ENCODE peak calls at places on chromosomes 2 and 18, in six cellular contexts. One of them, this sample, is unnamed.

GRCh38 chr2:106095478-106096392 is 98.4 kb downstream of the UXS1 start:
- DNase-seq in HepG2: no peak
- DNase-seq in H1: no peak
- DNase-seq in GM12892: no peak
- DNase-seq in K562: no peak
- DNase-seq in GM12878: no peak
- DNase-seq in this sample: no peak

GRCh38 chr18:74063552-74063951 is 84.1 kb downstream of the FBXO15 start:
- DNase-seq in GM12892: no peak
- DNase-seq in H1: no peak
- DNase-seq in GM12878: no peak
- DNase-seq in K562: no peak
- DNase-seq in HepG2: no peak
- DNase-seq in this sample: no peak

GRCh38 chr18:28961669-28962228 is 784.8 kb upstream of the CDH2 start:
- DNase-seq in K562: peak
- DNase-seq in HepG2: peak
- DNase-seq in H1: peak
- DNase-seq in GM12892: no peak
- DNase-seq in GM12878: no peak
- DNase-seq in this sample: peak

GRCh38 chr2:75153221-75153620 is 46.1 kb downstream of the TACR1 start:
- DNase-seq in GM12892: no peak
- DNase-seq in H1: no peak
- DNase-seq in GM12878: no peak
- DNase-seq in HepG2: peak
- DNase-seq in K562: no peak
- DNase-seq in this sample: no peak

GRCh38 chr18:61823595-61823994 is 69.2 kb downstream of the RNF152 start:
- DNase-seq in GM12892: no peak
- DNase-seq in H1: no peak
- DNase-seq in GM12878: no peak
- DNase-seq in HepG2: no peak
- DNase-seq in K562: no peak
- DNase-seq in this sample: no peak

GRCh38 chr2:8332646-8333045 is 349.2 kb upstream of the ID2 start:
- DNase-seq in GM12892: no peak
- DNase-seq in HepG2: no peak
- DNase-seq in GM12878: no peak
- DNase-seq in K562: no peak
- DNase-seq in H1: no peak
- DNase-seq in this sample: no peak

GRCh38 chr2:127670957-127671290 is 4.4 kb downstream of the LIMS2 start:
- DNase-seq in GM12892: no peak
- DNase-seq in K562: no peak
- DNase-seq in HepG2: peak
- DNase-seq in GM12878: no peak
- DNase-seq in H1: no peak
- DNase-seq in this sample: no peak

GRCh38 chr2:142422041-142422440 is 291.2 kb upstream of the LRP1B start:
- DNase-seq in HepG2: no peak
- DNase-seq in H1: no peak
- DNase-seq in GM12878: no peak
- DNase-seq in K562: no peak
- DNase-seq in GM12892: no peak
- DNase-seq in this sample: no peak

GRCh38 chr2:188292446-188293239 is 969 bp downstream of the GULP1 start:
- DNase-seq in GM12892: no peak
- DNase-seq in GM12878: no peak
- DNase-seq in H1: peak
- DNase-seq in K562: peak
- DNase-seq in HepG2: no peak
- DNase-seq in this sample: no peak

GRCh38 chr2:24153478-24153877 is 21.4 kb upstream of the FAM228A start:
- DNase-seq in GM12892: no peak
- DNase-seq in K562: no peak
- DNase-seq in GM12878: no peak
- DNase-seq in HepG2: no peak
- DNase-seq in H1: no peak
- DNase-seq in this sample: no peak

GRCh38 chr2:181742908-181743722 is 62.8 kb upstream of the NEUROD1 start:
- DNase-seq in HepG2: peak
- DNase-seq in H1: no peak
- DNase-seq in GM12892: no peak
- DNase-seq in GM12878: peak
- DNase-seq in K562: peak
- DNase-seq in this sample: no peak

GRCh38 chr2:98387478-98387877 is 41.2 kb downstream of the CNGA3 start:
- DNase-seq in K562: no peak
- DNase-seq in GM12878: no peak
- DNase-seq in GM12892: no peak
- DNase-seq in H1: peak
- DNase-seq in HepG2: no peak
- DNase-seq in this sample: no peak

GRCh38 chr2:74525717-74526648 is at the start of gene DQX1:
- DNase-seq in GM12878: peak
- DNase-seq in H1: peak
- DNase-seq in K562: peak
- DNase-seq in HepG2: peak
- DNase-seq in GM12892: no peak
- DNase-seq in this sample: no peak

GRCh38 chr2:111706481-111707001 is 177.5 kb downstream of the ANAPC1 start:
- DNase-seq in K562: no peak
- DNase-seq in HepG2: no peak
- DNase-seq in GM12878: no peak
- DNase-seq in H1: no peak
- DNase-seq in GM12892: no peak
- DNase-seq in this sample: no peak

GRCh38 chr2:38233231-38233983 is 143.7 kb downstream of the ATL2 start:
- DNase-seq in HepG2: no peak
- DNase-seq in K562: no peak
- DNase-seq in H1: no peak
- DNase-seq in GM12892: no peak
- DNase-seq in GM12878: no peak
- DNase-seq in this sample: no peak

GRCh38 chr2:54534191-54534590 is 78.1 kb downstream of the SPTBN1 start:
- DNase-seq in HepG2: no peak
- DNase-seq in GM12878: no peak
- DNase-seq in K562: no peak
- DNase-seq in H1: no peak
- DNase-seq in GM12892: no peak
- DNase-seq in this sample: no peak

GRCh38 chr2:18626256-18626668 is 36.9 kb upstream of the NT5C1B start:
- DNase-seq in HepG2: no peak
- DNase-seq in K562: no peak
- DNase-seq in H1: no peak
- DNase-seq in GM12878: no peak
- DNase-seq in GM12892: no peak
- DNase-seq in this sample: no peak

DNA sequence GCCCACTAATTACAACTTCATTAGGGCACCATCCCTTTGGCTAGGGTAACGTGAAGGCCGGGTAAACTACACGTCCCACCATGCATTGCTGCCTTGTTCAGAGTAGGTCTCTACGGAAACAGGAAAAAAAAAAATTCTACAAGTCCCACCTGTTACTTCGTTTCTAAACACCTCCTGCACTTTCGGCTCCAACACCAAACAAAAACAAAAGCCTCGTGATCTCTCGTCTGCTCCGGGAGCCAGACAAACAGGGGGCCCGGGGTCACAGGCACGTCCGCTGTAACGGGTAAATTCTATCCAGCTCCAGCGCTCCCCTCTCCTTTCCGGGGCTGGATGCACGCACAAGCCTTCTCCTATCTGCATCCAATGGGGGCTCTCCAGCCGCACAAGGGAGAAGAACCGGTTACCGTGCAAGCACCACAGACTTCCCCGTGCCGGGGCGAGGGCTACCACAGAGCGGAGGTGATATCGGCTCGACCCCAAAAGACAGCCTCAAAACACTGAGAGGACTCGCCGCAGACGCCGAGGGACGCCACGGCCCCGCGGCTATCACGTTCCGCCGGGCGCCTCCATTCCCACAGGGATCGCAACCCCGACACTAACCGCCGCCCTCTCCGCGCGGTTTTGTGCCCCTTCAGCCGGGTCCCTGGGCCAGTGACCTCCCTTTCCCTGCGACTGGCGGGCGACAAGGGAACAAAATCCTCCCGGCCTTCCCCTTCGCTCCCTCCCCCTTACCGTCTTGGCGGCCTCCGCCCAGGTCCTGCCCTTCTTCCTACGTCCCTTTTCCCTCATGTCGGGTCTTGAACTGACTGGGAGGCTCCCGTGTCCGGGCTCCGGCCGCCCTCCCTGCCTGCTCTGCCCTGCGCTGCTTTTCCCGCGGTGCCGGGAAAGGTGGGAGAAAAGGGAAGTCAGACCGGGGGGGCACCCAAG is 591 bp downstream of the ASXL2 start:
- DNase-seq in H1: peak
- DNase-seq in GM12892: peak
- DNase-seq in HepG2: peak
- DNase-seq in GM12878: peak
- DNase-seq in K562: peak
- DNase-seq in this sample: peak
- TF ChIP-seq POLR2AphosphoS5 in H1: no peak
- TF ChIP-seq POLR2AphosphoS5 in GM12892: no peak
- TF ChIP-seq POLR2AphosphoS5 in HepG2: peak
- TF ChIP-seq POLR2AphosphoS5 in GM12878: peak
- TF ChIP-seq POLR2AphosphoS5 in K562: no peak
- TF ChIP-seq POLR2AphosphoS5 in this sample: no peak

GRCh38 chr2:3354986-3355385 is 22.6 kb downstream of the EIPR1 start:
- DNase-seq in K562: no peak
- DNase-seq in HepG2: no peak
- DNase-seq in GM12878: no peak
- DNase-seq in H1: no peak
- DNase-seq in GM12892: no peak
- DNase-seq in this sample: no peak
- TF ChIP-seq POLR2A in K562: no peak
- TF ChIP-seq POLR2A in HepG2: no peak
- TF ChIP-seq POLR2A in GM12878: no peak
- TF ChIP-seq POLR2A in H1: no peak
- TF ChIP-seq POLR2A in GM12892: no peak
- TF ChIP-seq POLR2A in this sample: no peak

DNA sequence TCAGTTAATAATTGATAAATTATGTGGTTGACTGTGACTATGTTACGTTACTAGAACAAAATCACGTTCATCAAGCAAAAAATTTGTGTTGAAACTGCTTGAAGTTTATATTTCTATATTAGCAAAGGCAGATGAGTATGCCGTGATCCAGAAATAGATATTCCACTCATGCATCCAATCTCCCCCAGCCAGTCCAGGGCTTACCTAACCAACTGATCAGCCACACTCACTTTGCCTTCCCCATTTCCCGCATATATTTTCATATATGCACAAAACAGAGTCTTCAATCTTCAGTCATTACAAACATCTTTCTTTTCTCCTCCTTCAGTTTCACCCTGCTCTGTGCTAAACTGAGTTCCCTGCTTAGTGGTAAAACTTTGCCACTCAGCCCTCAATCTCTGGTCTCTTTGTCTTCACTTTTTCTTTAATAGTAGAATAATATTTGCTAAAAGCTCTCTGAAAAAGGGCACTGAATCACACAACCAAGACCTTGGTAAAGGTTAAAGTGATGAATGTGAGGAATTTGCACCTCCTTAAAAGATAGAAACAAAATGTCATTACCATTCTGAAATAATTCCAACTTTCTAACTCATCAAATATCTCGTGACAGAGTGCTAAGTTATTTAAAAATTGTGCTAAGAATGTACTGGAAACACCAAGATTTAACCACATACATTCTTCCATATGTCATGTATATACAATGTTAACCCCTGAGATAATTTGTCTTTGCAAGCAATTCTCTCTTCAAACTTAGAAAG is 893.2 kb upstream of the CRIM1 start:
- DNase-seq in H1: no peak
- DNase-seq in K562: no peak
- DNase-seq in GM12892: no peak
- DNase-seq in HepG2: no peak
- DNase-seq in GM12878: no peak
- DNase-seq in this sample: no peak
- TF ChIP-seq TAF1 in H1: no peak
- TF ChIP-seq TAF1 in K562: no peak
- TF ChIP-seq TAF1 in GM12892: no peak
- TF ChIP-seq TAF1 in HepG2: no peak
- TF ChIP-seq TAF1 in GM12878: no peak
- TF ChIP-seq TAF1 in this sample: no peak

GRCh38 chr18:36697905-36698304 is 130.9 kb downstream of the TPGS2 start:
- DNase-seq in K562: no peak
- DNase-seq in GM12878: no peak
- DNase-seq in GM12892: no peak
- DNase-seq in HepG2: no peak
- DNase-seq in H1: no peak
- DNase-seq in this sample: no peak
- TF ChIP-seq POLR2AphosphoS5 in K562: no peak
- TF ChIP-seq POLR2AphosphoS5 in GM12878: no peak
- TF ChIP-seq POLR2AphosphoS5 in GM12892: no peak
- TF ChIP-seq POLR2AphosphoS5 in HepG2: no peak
- TF ChIP-seq POLR2AphosphoS5 in H1: no peak
- TF ChIP-seq POLR2AphosphoS5 in this sample: no peak

GRCh38 chr2:237674731-237675276 is 47.4 kb downstream of the LRRFIP1 start:
- DNase-seq in H1: peak
- DNase-seq in GM12878: peak
- DNase-seq in GM12892: peak
- DNase-seq in K562: peak
- DNase-seq in HepG2: peak
- DNase-seq in this sample: peak
- TF ChIP-seq POLR2A in H1: no peak
- TF ChIP-seq POLR2A in GM12878: no peak
- TF ChIP-seq POLR2A in GM12892: no peak
- TF ChIP-seq POLR2A in K562: no peak
- TF ChIP-seq POLR2A in HepG2: peak
- TF ChIP-seq POLR2A in this sample: no peak

GRCh38 chr2:140177081-140177480 is 1396.9 kb upstream of the NXPH2 start:
- DNase-seq in GM12892: no peak
- DNase-seq in HepG2: no peak
- DNase-seq in K562: no peak
- DNase-seq in GM12878: no peak
- DNase-seq in H1: no peak
- DNase-seq in this sample: no peak
- TF ChIP-seq TAF1 in GM12892: no peak
- TF ChIP-seq TAF1 in HepG2: no peak
- TF ChIP-seq TAF1 in K562: no peak
- TF ChIP-seq TAF1 in GM12878: no peak
- TF ChIP-seq TAF1 in H1: no peak
- TF ChIP-seq TAF1 in this sample: no peak